ENCODE peak calls at places on chromosome 2, in six cellular contexts. I is NCI-H1417; G is occipital lobe; T is stimulated activated CD4-positive, alpha-beta T cell treated with anti-CD3 and anti-CD28 coated beads, Interleukin-4, amount 100 ng/mL, for 48 hours; J is AG09309; V is DMS 273 treated with DMSO at 0.1 percent for 48 hours. A is an unnamed sample.

GRCh38 chr2:166773268-166773949 is 114.9 kb upstream of the XIRP2 start:
- DNase-seq in I (no peak), G (no peak), T (no peak), J (no peak), V (no peak), A (no peak)

GRCh38 chr2:4358855-4359254 is 655.5 kb downstream of the DCDC2C start:
- DNase-seq in I (peak; percentile 90), G (no peak), T (no peak), J (no peak), V (no peak), A (peak; percentile 53)

GRCh38 chr2:45237850-45238542 is 228.7 kb upstream of the SIX2 start:
- DNase-seq in I (no peak), G (no peak), T (peak; percentile 19), J (peak; percentile 96), V (no peak), A (no peak)

GRCh38 chr2:164910091-164910899 is 45.0 kb downstream of the SLC38A11 start:
- DNase-seq in I (no peak), G (no peak), T (no peak), J (peak; percentile 55), V (peak; percentile 97), A (no peak)

GRCh38 chr2:105649534-105649933 is 95.2 kb upstream of the NCK2 start:
- DNase-seq in I (no peak), G (no peak), T (no peak), J (no peak), V (no peak), A (no peak)

GRCh38 chr2:220499281-220499680 is 871.9 kb downstream of the SLC4A3 start:
- DNase-seq in I (peak; percentile 52), G (no peak), T (no peak), J (no peak), V (no peak), A (no peak)

GRCh38 chr2:137118140-137118539 is 352.8 kb downstream of the THSD7B start:
- DNase-seq in I (no peak), G (no peak), T (no peak), J (no peak), V (no peak), A (no peak)

GRCh38 chr2:10490806-10491291 is 42.7 kb upstream of the ODC1 start:
- DNase-seq in I (no peak), G (no peak), T (no peak), J (no peak), V (no peak), A (no peak)

GRCh38 chr2:45895477-45895876 is 244.0 kb downstream of the PRKCE start:
- DNase-seq in I (no peak), G (no peak), T (no peak), J (no peak), V (no peak), A (no peak)

GRCh38 chr2:48414980-48415764 is 114.8 kb upstream of the STON1 start:
- DNase-seq in I (no peak), G (peak; percentile 67), T (no peak), J (no peak), V (peak; percentile 67), A (peak; percentile 53)

GRCh38 chr2:27296466-27296865 is 11.8 kb downstream of the UCN start:
- DNase-seq in I (no peak), G (no peak), T (no peak), J (no peak), V (no peak), A (no peak)

GRCh38 chr2:51483720-51484119 is 451.8 kb upstream of the NRXN1 start:
- DNase-seq in I (no peak), G (no peak), T (no peak), J (no peak), V (no peak), A (no peak)

GRCh38 chr2:200003444-200003843 is 48.1 kb downstream of the MAIP1 start:
- DNase-seq in I (no peak), G (no peak), T (no peak), J (no peak), V (no peak), A (peak; percentile 68)

GRCh38 chr2:75570948-75571729 is 10.4 kb upstream of the EVA1A start:
- DNase-seq in I (peak; percentile 28), G (peak; percentile 15), T (no peak), J (no peak), V (no peak), A (peak; percentile 35)

A was measured in COLO829.